ENCODE peak calls at places on chromosome 13, in four cellular contexts. A is EL; D is stimulated activated CD4-positive, alpha-beta T cell treated with anti-CD3 and anti-CD28 coated beads, Interleukin-12 subunit alpha, Interleukin-12 subunit beta, amount 100 ng/mL, for 24 hours; H is SW 1271. O is an unnamed sample.

GRCh38 chr13:101942038-101942437 is 459.8 kb downstream of the FGF14 start:
- DNase-seq in D (no peak), H (peak; percentile 34), A (peak; percentile 10), O (peak; percentile 64)

GRCh38 chr13:91684746-91685145 is 286.3 kb downstream of the GPC5 start:
- DNase-seq in D (no peak), A (no peak), H (no peak), O (no peak)

GRCh38 chr13:24279706-24280105 is 29.7 kb upstream of the C1QTNF9 start:
- DNase-seq in A (no peak), D (no peak), H (no peak), O (no peak)

GRCh38 chr13:53784331-53784730 is 755.7 kb downstream of the OLFM4 start:
- DNase-seq in H (no peak), D (no peak), A (no peak), O (no peak)

GRCh38 chr13:79386125-79386822 is 19.8 kb downstream of the RBM26 start:
- DNase-seq in A (no peak), H (no peak), D (no peak), O (no peak)

GRCh38 chr13:73467103-73467502 is 408.3 kb downstream of the KLF5 start:
- DNase-seq in D (no peak), H (no peak), A (no peak), O (no peak)

GRCh38 chr13:51258612-51259358 is 36.6 kb downstream of the FAM124A start:
- DNase-seq in D (no peak), H (no peak), A (no peak), O (no peak)

GRCh38 chr13:79534596-79534995 is 53.6 kb downstream of the NDFIP2 start:
- DNase-seq in D (no peak), A (no peak), H (no peak), O (no peak)

GRCh38 chr13:98672947-98673545 is 79.4 kb downstream of the SLC15A1 start:
- DNase-seq in D (no peak), H (peak; percentile 80), A (peak; percentile 73), O (peak; percentile 81)

GRCh38 chr13:83881031-83881727 is 1.1 kb downstream of the SLITRK1 start:
- DNase-seq in H (no peak), A (peak; percentile 35), D (no peak), O (no peak)

GRCh38 chr13:101289764-101290163 is 126.5 kb downstream of the NALCN start:
- DNase-seq in D (no peak), A (peak; percentile 29), H (peak; percentile 75), O (peak; percentile 35)

GRCh38 chr13:113141591-113141950 is 16.9 kb upstream of the PROZ start:
- DNase-seq in D (no peak), H (no peak), A (no peak), O (no peak)

GRCh38 chr13:30125422-30126073 is 181.8 kb downstream of the KATNAL1 start:
- DNase-seq in A (peak; percentile 84), H (no peak), D (no peak), O (peak; percentile 64)

GRCh38 chr13:111493468-111493867 is 173.0 kb downstream of the TEX29 start:
- DNase-seq in A (no peak), D (no peak), H (no peak), O (no peak)

GRCh38 chr13:102642475-102642874 is 45.7 kb downstream of the TPP2 start:
- DNase-seq in A (no peak), D (no peak), H (no peak), O (peak; percentile 17)

GRCh38 chr13:112943309-112944125 is 25.5 kb upstream of the MCF2L start:
- DNase-seq in D (no peak), A (peak; percentile 43), H (no peak), O (peak; percentile 50)

GRCh38 chr13:78657699-78658629 is 991 bp downstream of the OBI1 start:
- DNase-seq in H (no peak), A (peak; percentile 6), D (no peak), O (no peak)

GRCh38 chr13:31638577-31638976 is 100.7 kb upstream of the RXFP2 start:
- DNase-seq in A (peak; percentile 87), D (no peak), H (peak; percentile 37), O (peak; percentile 15)

GRCh38 chr13:110109910-110110309 is 197.0 kb downstream of the COL4A1 start:
- DNase-seq in D (no peak), H (no peak), A (peak; percentile 79), O (peak; percentile 66)

GRCh38 chr13:102707465-102707864 is 12.6 kb upstream of the METTL21C start:
- DNase-seq in A (peak; percentile 93), D (no peak), H (peak; percentile 20), O (peak; percentile 91)

GRCh38 chr13:44346534-44346933 is 27.1 kb upstream of the SERP2 start:
- DNase-seq in H (no peak), D (no peak), A (no peak), O (no peak)

GRCh38 chr13:111981006-111981405 is 85.9 kb upstream of the SOX1 start:
- DNase-seq in D (no peak), H (no peak), A (no peak), O (no peak)

GRCh38 chr13:37869506-37869755 is 141 bp downstream of the TRPC4 start:
- DNase-seq in H (no peak), D (no peak), A (no peak), O (peak; percentile 28)

GRCh38 chr13:111043575-111043982 is 71.5 kb upstream of the ARHGEF7 start:
- DNase-seq in D (no peak), A (peak; percentile 60), H (no peak), O (peak; percentile 80)

GRCh38 chr13:56907766-56908165 is 233.0 kb upstream of the PRR20A start:
- DNase-seq in D (no peak), A (no peak), H (no peak), O (no peak)

GRCh38 chr13:23903906-23904280 is 6.6 kb upstream of the C1QTNF9B start:
- DNase-seq in A (no peak), H (no peak), D (no peak), O (no peak)

GRCh38 chr13:55577847-55578210 is 1562.9 kb upstream of the PRR20A start:
- DNase-seq in D (no peak), H (no peak), A (no peak), O (no peak)

GRCh38 chr13:20566424-20566916 is 487 bp upstream of the IFT88 start:
- DNase-seq in H (peak; percentile 70), A (peak; percentile 81), D (peak; percentile 7), O (peak; percentile 93)

GRCh38 chr13:39765801-39766463 is 110.5 kb downstream of the COG6 start:
- DNase-seq in H (no peak), A (peak; percentile 33), D (no peak), O (peak; percentile 21)

GRCh38 chr13:44181938-44182337 is 191.7 kb upstream of the SERP2 start:
- DNase-seq in A (no peak), H (no peak), D (no peak), O (peak; percentile 36)

GRCh38 chr13:48770372-48770771 is 116.6 kb downstream of the CYSLTR2 start:
- DNase-seq in D (no peak), H (no peak), A (no peak), O (peak; percentile 37)

GRCh38 chr13:51612867-51613266 is 28.6 kb downstream of the WDFY2 start:
- DNase-seq in D (no peak), A (no peak), H (no peak), O (peak; percentile 59)

GRCh38 chr13:65966991-65967451 is 1263.1 kb downstream of the PCDH9 start:
- DNase-seq in A (peak; percentile 57), H (peak; percentile 75), D (no peak), O (peak; percentile 73)

GRCh38 chr13:61362522-61362921 is 53.1 kb downstream of the PCDH20 start:
- DNase-seq in A (no peak), H (no peak), D (no peak), O (no peak)

GRCh38 chr13:44819245-44819644 is 170.0 kb downstream of the NUFIP1 start:
- DNase-seq in A (peak; percentile 72), H (peak; percentile 53), D (no peak), O (peak; percentile 86)

GRCh38 chr13:26727122-26727521 is 33.5 kb downstream of the GPR12 start:
- DNase-seq in H (no peak), D (no peak), A (no peak), O (no peak)

GRCh38 chr13:110089815-110090214 is 217.1 kb downstream of the COL4A1 start:
- DNase-seq in D (no peak), H (no peak), A (no peak), O (no peak)